ENCODE peak calls at places on chromosome 5, in ten cellular contexts. Z, R, W, M, H, I, B, N, T and E are unnamed samples.

GRCh38 chr5:110159202-110159601 is 469.5 kb downstream of the MAN2A1 start:
- DNase-seq in Z (no peak), R (no peak), W (no peak), M (peak), H (no peak), I (no peak), B (peak), N (no peak), T (peak), E (no peak)

GRCh38 chr5:78574731-78575161 is 73.8 kb downstream of the LHFPL2 start:
- DNase-seq in Z (no peak), R (no peak), W (no peak), M (peak), H (no peak), I (no peak), B (no peak), N (no peak), T (peak), E (no peak)

GRCh38 chr5:109448838-109449237 is 39.1 kb upstream of the PJA2 start:
- DNase-seq in Z (no peak), R (no peak), W (no peak), M (no peak), H (no peak), I (no peak), B (no peak), N (no peak), T (no peak), E (no peak)

GRCh38 chr5:68315679-68316271 is 100.2 kb downstream of the PIK3R1 start:
- DNase-seq in Z (no peak), R (no peak), W (no peak), M (no peak), H (no peak), I (peak), B (no peak), N (no peak), T (no peak), E (peak)

GRCh38 chr5:80964919-80965318 is 4.8 kb downstream of the RASGRF2 start:
- DNase-seq in Z (no peak), R (no peak), W (no peak), M (no peak), H (no peak), I (no peak), B (no peak), N (no peak), T (peak), E (no peak)

GRCh38 chr5:127612441-127613141 is 36.3 kb upstream of the CTXN3 start:
- DNase-seq in Z (no peak), R (no peak), W (no peak), M (no peak), H (no peak), I (no peak), B (no peak), N (no peak), T (no peak), E (no peak)

GRCh38 chr5:99191181-99191775 is 262.5 kb upstream of the CHD1 start:
- DNase-seq in Z (no peak), R (no peak), W (no peak), M (peak), H (no peak), I (no peak), B (no peak), N (no peak), T (peak), E (no peak)

GRCh38 chr5:12691330-12691729 is 787.1 kb upstream of the CTNND2 start:
- DNase-seq in Z (no peak), R (no peak), W (no peak), M (peak), H (no peak), I (no peak), B (no peak), N (no peak), T (no peak), E (no peak)

GRCh38 chr5:64184832-64185231 is 19.2 kb downstream of the RNF180 start:
- DNase-seq in Z (no peak), R (no peak), W (no peak), M (no peak), H (no peak), I (no peak), B (no peak), N (no peak), T (no peak), E (no peak)

GRCh38 chr5:150065346-150065745 is 21.0 kb downstream of the CSF1R start:
- DNase-seq in Z (no peak), R (peak), W (no peak), M (no peak), H (no peak), I (no peak), B (no peak), N (no peak), T (peak), E (no peak)

DNA sequence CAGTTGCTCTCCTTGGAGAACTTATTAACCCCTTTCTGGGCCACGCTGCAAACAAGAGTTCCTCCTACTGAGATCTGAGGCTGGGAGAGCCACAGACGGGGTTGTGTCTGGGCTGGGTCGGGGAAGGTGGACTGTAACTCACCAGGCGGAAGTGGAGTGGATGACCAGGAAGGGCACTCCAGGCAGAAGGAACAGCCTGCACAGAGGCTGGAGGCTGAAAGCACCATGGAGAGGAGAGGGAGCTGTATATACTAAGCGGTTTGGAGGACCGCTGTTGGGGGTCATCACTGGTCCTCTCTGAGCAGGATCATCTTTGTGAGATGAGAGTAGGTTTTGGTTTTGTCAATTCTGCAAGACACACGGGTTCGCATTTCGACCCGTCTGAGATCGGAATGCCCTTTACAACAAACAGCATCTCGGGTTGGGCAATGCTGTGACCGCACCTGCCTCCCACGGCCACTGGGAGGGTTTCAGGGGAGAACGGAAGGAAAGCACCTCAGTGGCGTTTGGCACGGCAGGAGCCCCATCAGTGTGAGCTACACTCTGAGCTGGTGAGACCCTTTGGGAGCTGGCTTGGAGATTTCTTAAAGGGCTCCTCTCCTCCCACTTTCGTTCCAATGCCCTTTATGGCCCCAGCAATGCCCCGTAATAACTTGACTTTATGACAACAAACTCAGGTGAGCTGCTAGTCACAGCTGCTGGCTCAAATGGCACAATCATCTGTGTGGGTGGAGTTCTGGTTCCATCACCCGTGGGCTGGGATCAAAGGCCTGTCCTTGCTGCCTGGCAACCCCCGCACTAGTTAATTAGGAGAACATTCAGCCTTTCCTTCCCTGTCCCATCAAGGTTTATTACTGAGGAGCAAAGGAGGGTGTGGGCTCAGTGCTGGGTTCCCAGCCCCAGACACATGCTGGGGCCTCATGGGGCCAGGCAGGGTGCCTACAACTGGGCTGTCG is 18.7 kb upstream of the NEURL1B start:
- DNase-seq in Z (no peak), R (peak), W (no peak), M (no peak), H (no peak), I (no peak), B (no peak), N (no peak), T (no peak), E (no peak)
- TF ChIP-seq CTCF in Z (no peak), R (no peak), W (no peak), M (no peak), H (no peak), I (no peak), B (no peak), N (no peak), T (no peak), E (no peak)

GRCh38 chr5:54387031-54387430 is 68.5 kb upstream of the HSPB3 start:
- DNase-seq in Z (no peak), R (no peak), W (no peak), M (no peak), H (no peak), I (no peak), B (no peak), N (no peak), T (no peak), E (no peak)

GRCh38 chr5:54383941-54384340 is 71.6 kb upstream of the HSPB3 start:
- DNase-seq in Z (no peak), R (no peak), W (no peak), M (no peak), H (no peak), I (no peak), B (no peak), N (no peak), T (no peak), E (no peak)

GRCh38 chr5:54383225-54383624 is 72.3 kb upstream of the HSPB3 start:
- DNase-seq in Z (no peak), R (no peak), W (no peak), M (no peak), H (no peak), I (no peak), B (no peak), N (no peak), T (no peak), E (no peak)

GRCh38 chr5:54385994-54386393 is 69.5 kb upstream of the HSPB3 start:
- DNase-seq in Z (no peak), R (no peak), W (no peak), M (no peak), H (no peak), I (no peak), B (no peak), N (no peak), T (no peak), E (no peak)

GRCh38 chr5:54384356-54384933 is 71.1 kb upstream of the HSPB3 start:
- DNase-seq in Z (no peak), R (no peak), W (no peak), M (no peak), H (no peak), I (no peak), B (no peak), N (no peak), T (no peak), E (no peak)
- TF ChIP-seq CTCF in Z (no peak), R (no peak), W (no peak), M (no peak), H (no peak), I (no peak), B (no peak), N (no peak), T (no peak), E (no peak)

GRCh38 chr5:175621971-175622370 is 35.9 kb upstream of the HRH2 start:
- DNase-seq in Z (no peak), R (peak), W (no peak), M (no peak), H (no peak), I (no peak), B (no peak), N (no peak), T (no peak), E (no peak)

GRCh38 chr5:175614223-175614622 is 43.6 kb upstream of the HRH2 start:
- DNase-seq in Z (no peak), R (no peak), W (no peak), M (no peak), H (no peak), I (no peak), B (no peak), N (no peak), T (no peak), E (no peak)

GRCh38 chr5:175620527-175620926 is 37.3 kb upstream of the HRH2 start:
- DNase-seq in Z (no peak), R (no peak), W (no peak), M (no peak), H (no peak), I (no peak), B (no peak), N (no peak), T (no peak), E (no peak)

GRCh38 chr5:175616083-175616482 is 41.8 kb upstream of the HRH2 start:
- DNase-seq in Z (no peak), R (no peak), W (no peak), M (no peak), H (no peak), I (no peak), B (no peak), N (no peak), T (no peak), E (no peak)

DNA sequence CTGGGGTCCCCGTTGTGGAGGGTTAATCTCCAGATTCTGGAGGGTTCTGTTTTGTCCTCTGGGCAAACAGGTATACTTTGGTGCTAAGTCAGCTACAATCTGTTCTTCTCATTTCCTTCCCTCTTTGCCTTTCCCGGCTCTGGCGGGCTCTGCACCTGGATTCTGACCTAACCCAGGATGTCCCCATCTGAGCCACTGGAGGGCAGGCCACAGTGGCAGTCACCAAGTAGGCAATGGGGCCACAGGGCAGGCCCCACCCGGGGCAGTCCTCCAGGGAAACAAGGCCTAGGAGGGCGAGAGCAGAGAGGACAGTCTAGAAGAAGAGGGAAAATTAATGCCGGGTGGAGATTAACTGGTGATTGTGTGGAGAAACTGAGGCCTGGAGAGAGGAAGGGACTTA is 40.4 kb upstream of the HRH2 start:
- DNase-seq in Z (no peak), R (no peak), W (no peak), M (no peak), H (no peak), I (no peak), B (no peak), N (no peak), T (no peak), E (no peak)
- TF ChIP-seq CTCF in Z (no peak), R (no peak), W (no peak), M (no peak), H (no peak), I (no peak), B (no peak), N (no peak), T (no peak), E (no peak)

GRCh38 chr5:152269533-152269932 is 135.5 kb downstream of the NMUR2 start:
- DNase-seq in Z (no peak), R (no peak), W (no peak), M (no peak), H (no peak), I (no peak), B (no peak), N (no peak), T (no peak), E (no peak)

GRCh38 chr5:152274206-152274605 is 130.9 kb downstream of the NMUR2 start:
- DNase-seq in Z (no peak), R (no peak), W (no peak), M (no peak), H (no peak), I (no peak), B (no peak), N (no peak), T (no peak), E (no peak)

GRCh38 chr5:152270117-152270516 is 135.0 kb downstream of the NMUR2 start:
- DNase-seq in Z (no peak), R (no peak), W (no peak), M (no peak), H (no peak), I (no peak), B (no peak), N (no peak), T (peak), E (no peak)

GRCh38 chr5:152271420-152271819 is 133.7 kb downstream of the NMUR2 start:
- DNase-seq in Z (no peak), R (no peak), W (no peak), M (peak), H (no peak), I (no peak), B (no peak), N (no peak), T (peak), E (no peak)
- TF ChIP-seq CTCF in Z (peak), R (peak), W (no peak), M (peak), H (peak), I (peak), B (no peak), N (no peak), T (peak), E (no peak)

DNA sequence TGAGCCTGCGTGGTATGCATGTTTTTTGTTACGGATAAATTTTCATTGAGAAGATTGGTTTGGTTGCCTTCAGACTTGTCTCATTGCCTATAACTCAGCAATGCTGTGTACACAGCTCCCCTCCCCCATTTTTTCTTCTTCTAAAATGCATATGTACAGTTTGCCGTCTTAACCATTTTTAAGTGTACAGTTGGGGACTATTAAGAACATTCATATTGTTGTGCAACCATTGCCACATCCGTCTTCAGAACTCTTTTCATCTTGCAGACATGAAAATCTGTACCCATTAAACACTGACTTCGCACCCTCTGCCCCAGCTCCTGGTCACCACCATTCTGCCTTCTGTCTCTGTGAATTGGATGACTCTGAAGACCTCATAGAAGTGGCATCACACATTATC is 6.2 kb downstream of the EXOC3 start:
- DNase-seq in Z (no peak), R (no peak), W (no peak), M (no peak), H (no peak), I (no peak), B (no peak), N (no peak), T (no peak), E (no peak)
- TF ChIP-seq CTCF in Z (no peak), R (no peak), W (no peak), M (no peak), H (no peak), I (no peak), B (no peak), N (no peak), T (no peak), E (no peak)

DNA sequence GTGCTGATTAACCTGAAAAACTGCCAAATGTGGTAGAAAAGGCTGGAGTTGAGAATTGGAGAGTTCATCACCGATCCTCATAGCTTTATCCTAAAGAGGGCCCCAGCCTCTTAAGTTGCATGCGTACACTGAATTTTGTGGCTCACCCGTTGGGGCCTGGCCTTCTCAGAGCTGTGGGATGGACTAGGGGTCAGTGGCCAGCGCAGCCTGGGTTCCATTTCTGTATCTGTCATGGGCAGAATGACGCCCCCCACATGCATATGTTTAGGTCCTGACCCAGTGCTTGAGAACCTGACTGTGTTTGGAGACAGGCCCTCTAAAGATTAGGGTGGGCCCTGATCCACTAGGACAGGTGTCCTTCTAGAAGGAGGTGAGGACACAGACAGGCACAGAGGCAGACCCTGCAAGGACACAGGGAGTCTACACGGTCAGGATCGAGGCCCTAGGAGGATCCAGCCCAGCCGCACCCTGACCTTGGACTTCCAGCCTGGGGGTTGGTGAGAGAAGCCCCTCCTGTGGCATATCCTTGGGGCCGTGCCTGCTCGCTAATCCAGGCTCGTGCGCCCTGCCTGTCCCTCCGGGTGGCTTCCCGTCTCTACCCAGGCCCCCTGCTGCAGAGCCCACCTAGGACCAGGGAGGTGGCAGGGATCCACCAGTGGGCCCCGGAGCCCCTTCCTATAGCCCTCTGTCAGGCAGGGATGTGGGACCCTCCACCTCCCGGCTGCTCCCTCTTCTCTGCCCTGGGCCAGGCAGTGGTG is 32.2 kb downstream of the NDUFS6 start:
- DNase-seq in Z (no peak), R (no peak), W (no peak), M (no peak), H (no peak), I (no peak), B (no peak), N (no peak), T (no peak), E (no peak)
- TF ChIP-seq CTCF in Z (no peak), R (no peak), W (no peak), M (no peak), H (no peak), I (no peak), B (no peak), N (no peak), T (no peak), E (no peak)

DNA sequence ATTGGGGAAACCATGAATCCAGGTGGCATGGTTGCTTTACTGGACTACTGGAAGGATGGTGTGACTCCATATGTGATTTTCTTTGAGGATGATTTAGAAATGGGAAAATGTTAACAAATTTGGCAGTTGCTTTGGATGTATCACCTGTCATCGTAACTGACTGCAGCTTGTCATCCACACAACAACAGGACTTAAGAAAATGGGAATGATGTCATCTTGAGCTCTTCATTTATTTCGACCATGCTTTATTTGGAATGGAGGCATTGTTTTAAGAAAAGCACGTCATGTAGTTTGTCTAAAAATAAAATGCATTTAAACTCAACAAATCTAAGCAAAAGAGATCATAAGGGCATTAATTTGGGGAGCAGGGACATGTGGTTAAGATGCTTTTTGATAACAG is 265.0 kb downstream of the GOLPH3 start:
- DNase-seq in Z (no peak), R (no peak), W (no peak), M (no peak), H (no peak), I (no peak), B (no peak), N (no peak), T (no peak), E (no peak)
- TF ChIP-seq CTCF in Z (no peak), R (no peak), W (no peak), M (no peak), H (no peak), I (no peak), B (no peak), N (no peak), T (no peak), E (no peak)

DNA sequence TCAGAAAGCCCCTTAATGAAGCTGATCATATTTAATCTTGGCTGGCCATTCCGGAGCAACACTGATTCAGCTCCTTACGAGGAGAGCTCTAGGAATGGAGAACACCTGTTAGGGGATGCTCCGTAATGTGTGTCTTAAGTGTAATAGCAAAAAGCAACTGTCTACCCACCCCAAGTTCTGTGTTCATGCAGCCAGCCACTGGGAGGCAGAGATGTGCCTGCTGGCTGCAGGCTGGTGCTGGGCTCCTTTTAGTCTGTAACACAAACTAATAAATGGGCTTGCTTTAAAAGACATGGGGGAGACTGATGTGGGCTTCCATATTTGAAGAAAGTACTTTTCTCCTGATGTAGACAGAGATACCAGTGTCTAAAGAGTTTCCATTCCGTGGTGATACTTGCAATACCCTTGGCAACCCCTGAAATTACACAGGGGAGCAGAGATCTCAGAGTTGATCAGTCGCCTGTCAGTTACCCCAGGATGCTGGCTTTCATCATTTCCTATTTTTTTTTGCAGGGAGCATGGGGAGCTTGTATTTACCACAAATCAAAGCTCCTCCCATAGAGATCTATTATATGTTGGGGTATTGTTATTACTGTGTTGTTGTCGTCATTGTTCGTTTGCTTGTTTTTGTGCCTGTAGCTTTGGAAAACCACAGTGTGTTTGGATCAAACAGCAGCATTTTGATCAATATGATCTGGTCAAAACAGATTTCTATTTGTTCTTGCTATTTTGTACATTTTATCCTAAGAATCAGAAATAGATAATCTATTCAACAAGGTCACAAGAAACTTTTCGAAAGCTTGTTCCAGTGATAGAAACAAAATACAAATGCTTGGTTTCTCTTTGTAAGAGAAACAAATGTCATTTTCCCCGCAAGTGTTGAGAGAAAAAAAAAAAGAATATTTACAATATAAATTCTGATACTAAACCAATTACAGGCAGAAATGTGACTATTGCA is 65.8 kb downstream of the MTX3 start:
- DNase-seq in Z (no peak), R (no peak), W (no peak), M (peak), H (no peak), I (no peak), B (no peak), N (no peak), T (no peak), E (no peak)
- TF ChIP-seq CTCF in Z (peak), R (no peak), W (no peak), M (peak), H (peak), I (peak), B (peak), N (peak), T (peak), E (no peak)